ENCODE peak calls at places on chromosomes 7 and 10, in nine cellular contexts. F, C, W, Y, D, E, U, B and O are unnamed samples.

GRCh38 chr10:86017841-86018734 is 348.5 kb downstream of the GRID1 start:
- DNase-seq in E (no peak), U (no peak), W (no peak), F (no peak), Y (no peak), B (no peak), D (peak), C (peak), O (no peak)

GRCh38 chr10:117754770-117755510 is 212.4 kb downstream of the EMX2 start:
- DNase-seq in W (peak), E (no peak), C (no peak), U (no peak), B (no peak), Y (no peak), F (no peak), D (no peak), O (no peak)

GRCh38 chr10:114420811-114421485 is 16.6 kb upstream of the AFAP1L2 start:
- DNase-seq in Y (no peak), U (no peak), W (no peak), C (no peak), D (no peak), B (peak), E (no peak), F (no peak), O (no peak)

GRCh38 chr7:55030314-55030713 is 11.5 kb downstream of the EGFR start:
- DNase-seq in F (no peak), B (no peak), C (no peak), W (no peak), Y (no peak), D (no peak), U (no peak), E (no peak), O (no peak)

GRCh38 chr10:11260136-11260535 is 242.5 kb downstream of the CELF2 start:
- DNase-seq in U (peak), C (no peak), D (no peak), E (no peak), F (no peak), B (no peak), W (no peak), Y (no peak), O (no peak)

GRCh38 chr7:101177644-101178043 is 2.4 kb downstream of the NAT16 start:
- DNase-seq in E (no peak), B (no peak), W (no peak), C (no peak), Y (no peak), U (no peak), D (no peak), F (no peak), O (no peak)

GRCh38 chr7:130363156-130363847 is 17.0 kb upstream of the CPA1 start:
- DNase-seq in U (no peak), C (no peak), F (no peak), Y (no peak), D (no peak), E (no peak), B (peak), W (no peak), O (no peak)

GRCh38 chr10:77789016-77789415 is 137.5 kb downstream of the DLG5 start:
- DNase-seq in D (no peak), W (no peak), E (no peak), U (no peak), B (no peak), F (no peak), Y (no peak), C (no peak), O (no peak)

GRCh38 chr10:29535012-29535777 is 99.6 kb downstream of the SVIL start:
- DNase-seq in W (peak), U (peak), E (peak), F (no peak), B (no peak), Y (peak), D (peak), C (peak), O (peak)

GRCh38 chr10:62580396-62580795 is 206.2 kb downstream of the ZNF365 start:
- DNase-seq in Y (no peak), W (no peak), C (no peak), D (no peak), E (no peak), F (no peak), U (no peak), B (no peak), O (no peak)

GRCh38 chr10:123855013-123855684 is 36.5 kb downstream of the CPXM2 start:
- DNase-seq in F (no peak), Y (no peak), D (no peak), C (no peak), W (no peak), E (no peak), U (no peak), B (no peak), O (no peak)

GRCh38 chr7:10455936-10456335 is 517.7 kb upstream of the PHF14 start:
- DNase-seq in W (no peak), Y (no peak), B (no peak), C (no peak), U (no peak), F (no peak), E (no peak), D (no peak), O (no peak)

GRCh38 chr7:46651561-46652088 is 730.6 kb upstream of the IGFBP3 start:
- DNase-seq in C (no peak), Y (peak), D (no peak), F (no peak), B (peak), E (no peak), W (no peak), U (no peak), O (no peak)

GRCh38 chr10:129025774-129026173 is 441.3 kb upstream of the MGMT start:
- DNase-seq in D (no peak), C (no peak), B (no peak), Y (no peak), F (no peak), U (no peak), E (no peak), W (no peak), O (no peak)

GRCh38 chr10:4662576-4663161 is 163.3 kb upstream of the AKR1E2 start:
- DNase-seq in W (no peak), Y (no peak), U (no peak), B (peak), D (no peak), C (peak), E (no peak), F (no peak), O (no peak)

GRCh38 chr7:30091431-30092386 is 43.1 kb upstream of the MTURN start:
- DNase-seq in C (no peak), Y (no peak), W (no peak), E (no peak), B (peak), D (no peak), U (no peak), F (no peak), O (no peak)

GRCh38 chr10:49090696-49091338 is 24.5 kb downstream of the VSTM4 start:
- DNase-seq in E (no peak), C (no peak), W (peak), F (no peak), U (no peak), D (no peak), B (no peak), Y (no peak), O (no peak)

GRCh38 chr10:87054373-87055295 is 34.5 kb downstream of the FAM25A start:
- DNase-seq in U (no peak), E (no peak), C (no peak), F (no peak), Y (no peak), D (no peak), W (peak), B (no peak), O (no peak)

GRCh38 chr10:95245425-95246055 is 45.3 kb downstream of the PDLIM1 start:
- DNase-seq in F (no peak), U (no peak), W (no peak), E (no peak), C (no peak), D (no peak), Y (no peak), B (no peak), O (no peak)

GRCh38 chr7:27375958-27376357 is 133.4 kb downstream of the EVX1 start:
- DNase-seq in U (no peak), D (no peak), E (no peak), B (no peak), C (no peak), W (peak), F (no peak), Y (no peak), O (no peak)

GRCh38 chr7:98724591-98724990 is 107.5 kb downstream of the NPTX2 start:
- DNase-seq in D (no peak), F (no peak), U (no peak), W (no peak), B (no peak), C (no peak), Y (no peak), E (no peak), O (no peak)

GRCh38 chr7:98727146-98727709 is 110.1 kb downstream of the NPTX2 start:
- DNase-seq in C (no peak), Y (no peak), D (no peak), F (no peak), U (no peak), E (no peak), W (peak), B (no peak), O (no peak)

GRCh38 chr7:98719396-98719795 is 102.3 kb downstream of the NPTX2 start:
- DNase-seq in B (no peak), E (no peak), Y (no peak), F (no peak), D (no peak), W (no peak), U (no peak), C (no peak), O (no peak)

DNA sequence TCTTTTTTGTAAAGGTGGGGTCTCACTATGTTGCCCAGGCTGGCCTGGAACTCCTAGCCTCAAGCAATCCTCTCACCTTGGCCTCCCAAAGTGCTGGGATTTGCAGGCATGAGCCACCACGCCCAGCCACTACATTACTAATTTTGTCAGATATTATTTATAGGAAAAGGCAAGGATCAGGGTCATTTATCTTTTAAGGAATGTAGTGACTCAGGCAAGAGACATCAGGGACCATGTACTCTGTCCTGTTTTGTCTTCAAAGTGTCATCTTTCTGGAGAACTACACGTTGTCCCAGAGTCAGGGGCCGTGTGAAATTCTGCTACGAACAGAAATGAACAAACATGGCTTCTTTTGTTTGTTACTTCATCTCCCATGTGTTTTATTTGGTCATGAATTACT is 105.3 kb downstream of the NPTX2 start:
- DNase-seq in Y (no peak), E (no peak), F (no peak), W (no peak), C (no peak), U (no peak), B (no peak), D (no peak), O (no peak)
- TF ChIP-seq CTCF in Y (no peak), E (no peak), F (no peak), W (no peak), C (no peak), U (no peak), B (no peak), D (no peak), O (no peak)

GRCh38 chr7:88635149-88635548 is 124.4 kb upstream of the ZNF804B start:
- DNase-seq in Y (no peak), F (no peak), W (peak), B (no peak), E (no peak), D (no peak), U (no peak), C (no peak), O (no peak)

GRCh38 chr7:88637795-88638194 is 121.7 kb upstream of the ZNF804B start:
- DNase-seq in W (no peak), D (no peak), F (no peak), Y (no peak), E (no peak), U (no peak), C (no peak), B (no peak), O (no peak)

GRCh38 chr7:88638583-88638982 is 120.9 kb upstream of the ZNF804B start:
- DNase-seq in W (no peak), B (no peak), Y (no peak), U (no peak), D (no peak), F (no peak), C (no peak), E (no peak), O (no peak)
- TF ChIP-seq CTCF in W (no peak), B (no peak), Y (no peak), U (no peak), D (no peak), F (no peak), C (no peak), E (no peak), O (no peak)

GRCh38 chr7:104341545-104341944 is 13.1 kb downstream of the LHFPL3 start:
- DNase-seq in F (no peak), U (peak), B (peak), C (no peak), E (no peak), Y (no peak), D (no peak), W (peak), O (no peak)
- TF ChIP-seq CTCF in F (no peak), U (no peak), B (no peak), C (no peak), E (no peak), Y (no peak), D (no peak), W (peak), O (no peak)

GRCh38 chr10:90577569-90577968 is 280.3 kb downstream of the HTR7 start:
- DNase-seq in B (no peak), E (no peak), F (no peak), Y (no peak), D (no peak), U (no peak), W (no peak), C (no peak), O (no peak)

GRCh38 chr10:90583416-90583815 is 274.4 kb downstream of the HTR7 start:
- DNase-seq in B (no peak), F (no peak), U (no peak), D (no peak), E (no peak), C (no peak), Y (no peak), W (no peak), O (no peak)

GRCh38 chr10:90579602-90580242 is 278.1 kb downstream of the HTR7 start:
- DNase-seq in F (no peak), B (peak), W (peak), E (no peak), D (no peak), C (no peak), Y (no peak), U (no peak), O (no peak)
- TF ChIP-seq CTCF in F (no peak), B (no peak), W (peak), E (no peak), D (no peak), C (no peak), Y (no peak), U (no peak), O (no peak)

GRCh38 chr7:94062372-94062771 is 58.2 kb upstream of the BET1 start:
- DNase-seq in C (no peak), F (no peak), D (no peak), W (no peak), B (no peak), U (no peak), Y (no peak), E (no peak), O (no peak)

GRCh38 chr7:94067506-94067905 is 63.4 kb upstream of the BET1 start:
- DNase-seq in Y (no peak), C (no peak), D (no peak), E (no peak), F (no peak), W (no peak), B (no peak), U (no peak), O (no peak)

GRCh38 chr7:94067047-94067446 is 62.9 kb upstream of the BET1 start:
- DNase-seq in Y (no peak), B (no peak), F (no peak), U (no peak), D (no peak), E (no peak), C (no peak), W (no peak), O (no peak)

GRCh38 chr7:94061316-94061715 is 57.2 kb upstream of the BET1 start:
- DNase-seq in B (no peak), Y (no peak), D (no peak), F (no peak), U (no peak), E (no peak), W (no peak), C (no peak), O (no peak)

GRCh38 chr7:94064541-94065191 is 60.5 kb upstream of the BET1 start:
- DNase-seq in C (no peak), U (no peak), W (no peak), B (no peak), Y (no peak), D (no peak), E (no peak), F (no peak), O (no peak)
- TF ChIP-seq CTCF in C (peak), U (no peak), W (peak), B (no peak), Y (no peak), D (no peak), E (no peak), F (no peak), O (no peak)

GRCh38 chr7:118013252-118014010 is 140.2 kb upstream of the CTTNBP2 start:
- DNase-seq in C (no peak), U (no peak), Y (no peak), D (no peak), E (no peak), B (no peak), W (no peak), F (no peak), O (no peak)
- TF ChIP-seq CTCF in C (no peak), U (no peak), Y (no peak), D (no peak), E (no peak), B (no peak), W (no peak), F (no peak), O (no peak)